ENCODE peak calls at places on chromosomes 13 and 19, in six cellular contexts. M is pancreas, Y is fibroblast of the aortic adventitia, G is neural progenitor cell, T is osteocyte, Z is K562. F is an unnamed sample.

GRCh38 chr13:85825454-85825853 is 26.2 kb upstream of the SLITRK6 start:
- DNase-seq in M (no peak), Y (no peak), G (no peak), T (no peak), Z (no peak), F (no peak)

GRCh38 chr19:35911790-35912189 is 3.7 kb upstream of the TYROBP start:
- DNase-seq in M (peak; percentile 83), Y (no peak), G (no peak), T (no peak), Z (no peak), F (peak; percentile 48)

GRCh38 chr13:114226088-114226487 is 8.6 kb upstream of the CDC16 start:
- DNase-seq in M (peak; percentile 63), Y (no peak), G (no peak), T (no peak), Z (no peak), F (no peak)

GRCh38 chr13:103516009-103516795 is 450.0 kb upstream of the SLC10A2 start:
- DNase-seq in M (no peak), Y (no peak), G (peak; percentile 55), T (no peak), Z (no peak), F (no peak)

GRCh38 chr19:47541507-47541906 is 26.6 kb upstream of the NAPA start:
- DNase-seq in M (no peak), Y (no peak), G (no peak), T (no peak), Z (no peak), F (peak; percentile 69)

GRCh38 chr19:13977803-13978202 is 25.5 kb downstream of the DCAF15 start:
- DNase-seq in M (no peak), Y (no peak), G (no peak), T (no peak), Z (no peak), F (no peak)

GRCh38 chr13:30905932-30906383 is at the start of gene MEDAG:
- DNase-seq in M (peak; percentile 38), Y (peak; percentile 97), G (no peak), T (no peak), Z (no peak), F (no peak)

GRCh38 chr19:29663861-29664752 is 1.2 kb upstream of the PLEKHF1 start:
- DNase-seq in M (no peak), Y (no peak), G (no peak), T (no peak), Z (no peak), F (no peak)

GRCh38 chr13:20394506-20394905 is 131.2 kb downstream of the CRYL1 start:
- DNase-seq in M (no peak), Y (no peak), G (no peak), T (no peak), Z (no peak), F (no peak)

GRCh38 chr13:54092686-54093085 is 1064.1 kb downstream of the OLFM4 start:
- DNase-seq in M (no peak), Y (no peak), G (no peak), T (no peak), Z (no peak), F (no peak)

GRCh38 chr13:83881917-83882625 is at the start of gene SLITRK1:
- DNase-seq in M (peak; percentile 85), Y (peak; percentile 63), G (peak; percentile 94), T (peak; percentile 92), Z (no peak), F (peak; percentile 49)

GRCh38 chr19:46616631-46617322 is 8.1 kb downstream of the PTGIR start:
- DNase-seq in M (peak; percentile 92), Y (peak; percentile 59), G (peak; percentile 83), T (no peak), Z (peak; percentile 65), F (peak; percentile 90)

GRCh38 chr19:17109300-17109699 is 33.7 kb downstream of the MYO9B start:
- DNase-seq in M (no peak), Y (no peak), G (no peak), T (no peak), Z (no peak), F (no peak)

GRCh38 chr19:46015961-46016425 is 6.9 kb downstream of the PGLYRP1 start:
- DNase-seq in M (no peak), Y (no peak), G (peak; percentile 68), T (no peak), Z (no peak), F (peak; percentile 68)

GRCh38 chr13:84609716-84610115 is 727.4 kb upstream of the SLITRK1 start:
- DNase-seq in M (no peak), Y (peak; percentile 49), G (no peak), T (no peak), Z (no peak), F (no peak)

GRCh38 chr13:102978168-102978567 is 88.0 kb downstream of the SLC10A2 start:
- DNase-seq in M (no peak), Y (no peak), G (no peak), T (no peak), Z (no peak), F (no peak)

GRCh38 chr19:29550896-29551295 is 25.1 kb downstream of the VSTM2B start:
- DNase-seq in M (no peak), Y (no peak), G (no peak), T (no peak), Z (no peak), F (no peak)

GRCh38 chr13:47417485-47417884 is 520.6 kb upstream of the HTR2A start:
- DNase-seq in M (no peak), Y (no peak), G (no peak), T (no peak), Z (no peak), F (no peak)

GRCh38 chr13:79485014-79485441 is 4.1 kb downstream of the NDFIP2 start:
- DNase-seq in M (no peak), Y (peak; percentile 87), G (no peak), T (no peak), Z (no peak), F (peak; percentile 45)

GRCh38 chr13:30159446-30159839 is 147.9 kb downstream of the KATNAL1 start:
- DNase-seq in M (no peak), Y (peak; percentile 63), G (no peak), T (no peak), Z (no peak), F (peak; percentile 81)

GRCh38 chr13:68168448-68168847 is 938.3 kb upstream of the PCDH9 start:
- DNase-seq in M (no peak), Y (no peak), G (no peak), T (no peak), Z (no peak), F (no peak)

GRCh38 chr13:27535546-27535945 is 84.8 kb downstream of the LNX2 start:
- DNase-seq in M (no peak), Y (no peak), G (no peak), T (no peak), Z (no peak), F (no peak)

DNA sequence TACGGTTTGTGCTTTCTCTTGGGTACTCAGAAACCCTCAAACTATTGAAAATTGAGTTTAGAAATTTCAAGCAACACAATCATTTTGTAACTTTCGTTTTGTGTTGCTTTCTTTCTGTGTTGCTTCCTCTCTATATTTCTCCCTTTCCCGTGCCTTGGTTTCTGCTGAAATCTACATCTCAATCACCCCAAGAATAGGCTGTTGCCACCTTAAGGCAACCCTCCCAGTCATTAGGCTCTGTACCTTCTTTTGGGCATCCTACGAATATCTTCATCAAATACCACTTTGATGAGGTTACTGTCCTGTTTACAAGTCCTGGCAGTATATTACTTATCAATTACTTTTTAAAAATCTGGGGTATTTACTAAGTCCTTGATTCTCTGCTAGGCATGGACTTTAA is 621.6 kb downstream of the GPC6 start:
- DNase-seq in M (no peak), Y (no peak), G (no peak), T (no peak), Z (no peak), F (no peak)
- TF ChIP-seq CTCF in M (no peak), Y (no peak), G (no peak), T (no peak), Z (no peak), F (no peak)

GRCh38 chr19:38713865-38714264 is 30.4 kb downstream of the CAPN12 start:
- DNase-seq in M (no peak), Y (no peak), G (no peak), T (no peak), Z (no peak), F (no peak)
- TF ChIP-seq CTCF in M (no peak), Y (no peak), G (no peak), T (no peak), Z (no peak), F (no peak)

DNA sequence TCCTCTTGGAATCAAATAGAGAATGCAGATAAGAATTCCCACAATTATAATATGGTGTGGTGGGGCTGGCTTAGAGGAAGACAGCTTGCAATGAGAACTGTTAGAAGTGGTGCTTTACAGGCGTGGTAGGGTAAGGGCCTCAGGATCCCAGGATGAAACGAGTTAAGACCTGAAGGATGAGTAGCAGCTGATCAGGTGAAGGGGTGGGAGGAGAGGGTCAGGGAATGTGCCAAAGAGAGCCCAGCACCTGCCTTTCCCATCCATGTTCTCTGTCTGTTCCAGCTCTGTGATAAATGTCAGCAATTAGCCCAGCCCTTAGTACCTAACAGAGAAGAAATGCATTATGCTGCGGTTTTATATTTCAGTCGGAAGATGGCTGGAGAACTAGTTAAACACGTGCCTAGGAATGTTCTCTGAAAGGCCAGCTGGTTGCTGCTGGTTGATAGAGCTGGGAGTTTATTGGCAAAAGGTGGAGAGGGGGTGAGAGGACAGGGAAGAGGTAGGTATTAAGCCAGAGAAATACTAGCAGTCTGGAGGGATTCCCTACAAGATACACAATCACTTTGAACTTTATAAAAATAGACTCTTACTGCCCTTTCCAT is 268.2 kb downstream of the SHISA2 start:
- DNase-seq in M (no peak), Y (no peak), G (no peak), T (no peak), Z (no peak), F (no peak)
- TF ChIP-seq CTCF in M (no peak), Y (no peak), G (no peak), T (no peak), Z (no peak), F (no peak)

GRCh38 chr13:25252229-25252628 is 35.1 kb downstream of the MTMR6 start:
- DNase-seq in M (no peak), Y (no peak), G (no peak), T (no peak), Z (no peak), F (no peak)

GRCh38 chr13:25247345-25247744 is 39.9 kb downstream of the MTMR6 start:
- DNase-seq in M (no peak), Y (no peak), G (no peak), T (no peak), Z (no peak), F (no peak)

GRCh38 chr13:25248071-25248470 is 39.2 kb downstream of the MTMR6 start:
- DNase-seq in M (no peak), Y (no peak), G (no peak), T (no peak), Z (no peak), F (no peak)

GRCh38 chr13:25252770-25253169 is 34.5 kb downstream of the MTMR6 start:
- DNase-seq in M (no peak), Y (no peak), G (no peak), T (no peak), Z (no peak), F (no peak)

GRCh38 chr13:25249001-25249543 is 38.2 kb downstream of the MTMR6 start:
- DNase-seq in M (no peak), Y (peak; percentile 37), G (peak; percentile 53), T (no peak), Z (no peak), F (peak; percentile 4)
- TF ChIP-seq CTCF in M (no peak), Y (peak; percentile 45), G (peak; percentile 62), T (peak; percentile 48), Z (no peak), F (no peak)